ENCODE peak calls at places on chromosomes 3 and 15, in six cellular contexts. W is right lobe of liver, E is lower lobe of right lung, D is AG09309, V is BE2C, N is mammary epithelial cell. R is an unnamed sample.

GRCh38 chr3:102089904-102090492 is 240.7 kb downstream of the NFKBIZ start:
- DNase-seq in N (peak), V (no peak), W (no peak), D (peak), E (no peak), R (no peak)

GRCh38 chr3:66702126-66702525 is 201.3 kb upstream of the LRIG1 start:
- DNase-seq in N (no peak), E (no peak), D (no peak), V (no peak), W (no peak), R (no peak)

GRCh38 chr3:31288641-31289100 is 244.1 kb upstream of the STT3B start:
- DNase-seq in N (peak), W (peak), V (no peak), D (no peak), E (no peak), R (no peak)

GRCh38 chr3:147509444-147509843 is 100.3 kb downstream of the ZIC1 start:
- DNase-seq in N (no peak), D (no peak), E (no peak), W (no peak), V (no peak), R (no peak)

GRCh38 chr3:4720316-4721075 is 227.3 kb downstream of the ITPR1 start:
- DNase-seq in E (no peak), N (peak), D (peak), W (peak), V (no peak), R (peak)

GRCh38 chr15:74723754-74724334 is 1.5 kb downstream of the CYP1A1 start:
- DNase-seq in D (no peak), E (no peak), W (no peak), V (no peak), N (peak), R (peak)

GRCh38 chr15:74315626-74316025 is 51.8 kb downstream of the CYP11A1 start:
- DNase-seq in D (no peak), W (no peak), N (no peak), V (no peak), E (no peak), R (no peak)

GRCh38 chr15:72365844-72366243 is 10.0 kb downstream of the HEXA start:
- DNase-seq in E (no peak), D (no peak), N (no peak), W (no peak), V (no peak), R (no peak)

GRCh38 chr15:23385886-23386430 is 31.4 kb downstream of the GOLGA8S start:
- DNase-seq in V (no peak), W (no peak), N (no peak), E (no peak), D (no peak), R (no peak)

DNA sequence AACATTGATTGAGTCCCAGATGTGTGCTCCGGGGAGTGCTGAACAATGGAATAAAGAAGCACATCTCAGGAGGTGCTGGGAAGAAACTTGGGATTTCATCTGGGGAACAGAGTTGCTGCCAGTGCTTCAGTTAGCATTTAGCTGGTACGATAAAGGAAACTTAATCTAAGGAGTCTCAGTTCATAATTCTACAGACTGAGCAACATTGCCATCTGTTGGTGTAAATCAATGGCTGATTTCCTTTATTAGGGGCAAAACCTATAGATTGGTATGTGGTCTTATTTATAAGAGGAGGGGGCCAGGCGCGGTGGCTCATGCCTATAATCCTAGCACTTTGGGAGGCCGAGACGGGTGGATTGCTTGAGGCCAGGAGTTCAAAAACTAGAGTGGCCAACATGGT is 8.9 kb downstream of the MKRN2OS start:
- DNase-seq in N (no peak), W (no peak), D (no peak), V (no peak), E (no peak), R (no peak)
- TF ChIP-seq CTCF in N (no peak), W (no peak), D (peak), V (peak), E (no peak), R (peak)

DNA sequence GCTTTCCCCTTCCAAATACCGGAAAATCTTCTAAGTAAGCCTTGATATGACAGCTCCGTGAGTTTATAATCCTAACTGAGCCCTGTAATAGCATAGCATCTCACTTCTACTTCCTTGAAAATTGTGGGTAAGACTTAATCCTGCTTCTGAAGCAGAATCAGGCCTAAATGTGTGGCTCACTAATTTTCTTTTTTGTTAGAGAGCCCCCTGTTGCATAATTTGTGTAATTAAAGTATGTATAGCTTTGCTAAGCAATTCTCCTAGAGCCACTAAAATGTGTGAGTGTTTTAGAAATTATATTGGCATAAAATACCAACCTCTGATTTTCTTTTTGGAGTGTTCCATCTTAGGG is 304.4 kb downstream of the FGF12 start:
- DNase-seq in N (no peak), V (no peak), W (no peak), E (no peak), D (no peak), R (no peak)
- TF ChIP-seq CTCF in N (peak), V (peak), W (peak), E (peak), D (no peak), R (peak)

GRCh38 chr3:63795438-63795837 is 23.7 kb upstream of the C3orf49 start:
- DNase-seq in D (no peak), W (no peak), N (no peak), E (no peak), V (no peak), R (no peak)

GRCh38 chr3:63791974-63792373 is 27.1 kb upstream of the C3orf49 start:
- DNase-seq in V (no peak), N (peak), E (no peak), W (no peak), D (peak), R (peak)
- TF ChIP-seq CTCF in V (peak), N (peak), E (peak), W (peak), D (peak), R (peak)

DNA sequence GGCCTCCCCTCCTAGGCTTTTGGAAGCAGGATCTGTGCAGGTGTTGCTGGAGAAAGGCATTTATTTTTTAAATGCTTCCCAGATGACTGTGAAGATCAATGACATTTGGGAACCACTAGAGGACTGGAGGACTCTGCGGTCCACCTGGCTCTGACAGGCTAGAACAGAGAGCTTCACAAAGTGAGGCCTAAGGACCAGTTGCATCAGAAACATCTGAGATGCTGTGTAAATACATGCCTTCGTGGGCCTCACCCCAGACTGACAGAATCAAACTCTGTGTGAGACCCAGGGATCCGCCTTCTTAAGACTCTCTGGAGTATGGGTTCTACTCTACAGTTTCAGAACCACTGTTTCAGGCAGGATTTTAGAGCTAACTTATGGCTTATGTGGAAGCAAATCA is 105.0 kb upstream of the ICE2 start:
- DNase-seq in N (peak), D (no peak), W (no peak), V (no peak), E (no peak), R (no peak)
- TF ChIP-seq CTCF in N (no peak), D (no peak), W (no peak), V (peak), E (no peak), R (no peak)

GRCh38 chr3:47394867-47395266 is 14.0 kb downstream of the PTPN23 start:
- DNase-seq in D (no peak), V (no peak), W (no peak), E (no peak), N (no peak), R (no peak)

GRCh38 chr3:47392933-47393332 is 12.1 kb downstream of the PTPN23 start:
- DNase-seq in V (no peak), W (no peak), E (no peak), N (no peak), D (no peak), R (no peak)

GRCh38 chr3:47398218-47398617 is 17.4 kb downstream of the PTPN23 start:
- DNase-seq in D (no peak), V (no peak), E (no peak), W (no peak), N (no peak), R (peak)

GRCh38 chr3:47399016-47399415 is 18.2 kb downstream of the PTPN23 start:
- DNase-seq in E (no peak), D (no peak), V (no peak), W (no peak), N (no peak), R (no peak)

DNA sequence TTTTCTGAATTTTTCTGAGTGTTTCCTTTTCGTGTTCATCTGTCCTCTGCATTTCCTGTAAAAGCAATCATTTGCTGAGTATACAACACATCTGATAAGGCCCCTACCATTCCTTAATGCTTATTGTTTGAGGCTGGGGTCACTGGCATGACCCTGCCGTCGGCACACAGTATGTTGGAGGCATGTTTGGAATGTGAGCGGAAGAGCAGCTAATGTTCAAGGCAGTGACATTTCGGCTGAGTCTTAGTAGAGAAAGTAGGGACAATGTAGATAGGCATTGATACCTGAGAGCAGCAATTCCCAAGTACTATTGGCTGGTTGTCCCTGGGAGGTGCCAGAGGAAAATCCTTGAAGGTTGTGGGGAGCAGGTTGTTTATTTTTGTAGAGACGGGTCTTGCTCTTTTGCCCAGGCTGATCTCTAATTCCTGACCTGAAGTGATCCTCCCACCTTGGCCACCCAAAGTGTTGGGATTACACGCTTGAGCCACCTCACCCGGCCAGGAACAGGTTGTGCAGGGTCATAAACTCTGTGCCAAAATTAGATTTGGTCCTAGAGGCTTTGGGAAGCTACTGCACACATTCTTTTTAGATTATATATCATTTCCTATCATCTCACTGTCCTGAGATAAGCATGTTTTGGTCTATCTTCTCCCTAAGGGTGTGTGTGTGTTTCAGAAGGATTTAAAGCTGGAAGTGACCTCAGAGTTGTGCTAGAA is 13.5 kb downstream of the PTPN23 start:
- DNase-seq in D (no peak), V (no peak), N (no peak), W (no peak), E (no peak), R (no peak)
- TF ChIP-seq CTCF in D (no peak), V (no peak), N (no peak), W (no peak), E (no peak), R (no peak)

R was measured in AG09319.